ENCODE peak calls at places on chromosomes 16 and 17, in five cellular contexts. L is A549, D is HepG2, T is GM12878, M is K562. B is an unnamed sample.
A peak's percentile ranks its signal among the peaks of the same experiment; 100 is the strongest.

GRCh38 chr17:36703860-36704266 is 102.5 kb downstream of the MRM1 start:
- DNase-seq in D (no peak), T (no peak), M (peak; percentile 87), L (peak; percentile 51), B (no peak)

GRCh38 chr17:43427362-43428043 is 28.7 kb downstream of the ARL4D start:
- DNase-seq in T (no peak), L (no peak), M (no peak), D (no peak), B (no peak)

GRCh38 chr17:1906622-1907021 is 76.8 kb downstream of the RPA1 start:
- DNase-seq in T (no peak), M (no peak), L (no peak), D (no peak), B (no peak)

GRCh38 chr17:49390548-49391324 is 23.9 kb downstream of the PHB1 start:
- DNase-seq in M (peak; percentile 37), D (peak; percentile 46), T (no peak), L (no peak), B (no peak)

GRCh38 chr17:27295945-27296344 is 2.0 kb downstream of the WSB1 start:
- DNase-seq in L (no peak), T (no peak), D (no peak), M (no peak), B (no peak)

GRCh38 chr17:7839199-7839889 is 5.3 kb downstream of the KDM6B start:
- DNase-seq in L (no peak), T (no peak), D (no peak), M (no peak), B (no peak)

GRCh38 chr17:33506889-33507650 is 214.0 kb upstream of the ASIC2 start:
- DNase-seq in T (no peak), L (no peak), D (no peak), M (peak; percentile 36), B (no peak)

GRCh38 chr17:45108595-45109521 is 23.5 kb downstream of the PLCD3 start:
- DNase-seq in D (no peak), L (no peak), T (no peak), M (no peak), B (no peak)

GRCh38 chr17:81295678-81296381 is 723 bp upstream of the SLC38A10 start:
- DNase-seq in M (no peak), D (peak; percentile 53), L (peak; percentile 91), T (no peak), B (peak; percentile 80)

GRCh38 chr17:47624727-47625068 is 25.0 kb upstream of the KPNB1 start:
- DNase-seq in T (no peak), D (no peak), M (no peak), L (no peak), B (no peak)

GRCh38 chr16:51849715-51850114 is 697.2 kb downstream of the TOX3 start:
- DNase-seq in M (no peak), D (no peak), T (no peak), L (no peak), B (no peak)

GRCh38 chr17:46943511-46944393 is 20.8 kb downstream of the GOSR2 start:
- DNase-seq in D (peak; percentile 92), T (no peak), L (no peak), M (peak; percentile 37), B (no peak)

GRCh38 chr16:7596285-7596684 is 263.6 kb downstream of the RBFOX1 start:
- DNase-seq in L (no peak), T (no peak), M (no peak), D (no peak), B (no peak)

GRCh38 chr16:88600539-88600896 is 30.3 kb downstream of the ZC3H18 start:
- DNase-seq in L (no peak), M (no peak), T (no peak), D (no peak), B (no peak)

GRCh38 chr17:50939542-50939794 is 73.3 kb upstream of the TOB1 start:
- DNase-seq in T (no peak), D (no peak), M (no peak), L (no peak), B (no peak)

GRCh38 chr17:82603981-82604448 is 44.2 kb downstream of the WDR45B start:
- DNase-seq in D (no peak), M (no peak), L (no peak), T (no peak), B (no peak)

GRCh38 chr16:80723091-80723490 is 81.3 kb downstream of the CDYL2 start:
- DNase-seq in T (no peak), L (no peak), D (no peak), M (no peak), B (no peak)

GRCh38 chr17:43543300-43543699 is 2.8 kb downstream of the ETV4 start:
- DNase-seq in T (no peak), M (no peak), L (no peak), D (no peak), B (no peak)

GRCh38 chr16:81539009-81539820 is 94.6 kb downstream of the CMIP start:
- DNase-seq in L (no peak), D (no peak), T (no peak), M (no peak), B (no peak)

GRCh38 chr17:75892556-75893224 is 4.1 kb downstream of the TRIM65 start:
- DNase-seq in L (no peak), D (peak; percentile 77), T (no peak), M (no peak), B (no peak)

GRCh38 chr16:67736858-67737257 is 17.7 kb upstream of the GFOD2 start:
- DNase-seq in M (no peak), D (no peak), T (no peak), L (no peak), B (no peak)

GRCh38 chr16:75273054-75273925 is 21.9 kb upstream of the BCAR1 start:
- DNase-seq in M (no peak), L (no peak), D (no peak), T (no peak), B (no peak)

GRCh38 chr16:77063617-77064016 is 127.4 kb upstream of the MON1B start:
- DNase-seq in L (no peak), M (no peak), D (no peak), T (no peak), B (no peak)

GRCh38 chr17:83152221-83152744 is 72.9 kb downstream of the METRNL start:
- DNase-seq in L (no peak), T (no peak), D (no peak), M (no peak), B (no peak)

GRCh38 chr17:46822388-46822921 is 4.0 kb upstream of the WNT3 start:
- DNase-seq in L (peak; percentile 45), D (no peak), M (peak; percentile 72), T (no peak), B (peak; percentile 12)

GRCh38 chr16:65975049-65975708 is 391.3 kb upstream of the CDH5 start:
- DNase-seq in M (peak; percentile 23), D (no peak), T (no peak), L (no peak), B (peak; percentile 16)

DNA sequence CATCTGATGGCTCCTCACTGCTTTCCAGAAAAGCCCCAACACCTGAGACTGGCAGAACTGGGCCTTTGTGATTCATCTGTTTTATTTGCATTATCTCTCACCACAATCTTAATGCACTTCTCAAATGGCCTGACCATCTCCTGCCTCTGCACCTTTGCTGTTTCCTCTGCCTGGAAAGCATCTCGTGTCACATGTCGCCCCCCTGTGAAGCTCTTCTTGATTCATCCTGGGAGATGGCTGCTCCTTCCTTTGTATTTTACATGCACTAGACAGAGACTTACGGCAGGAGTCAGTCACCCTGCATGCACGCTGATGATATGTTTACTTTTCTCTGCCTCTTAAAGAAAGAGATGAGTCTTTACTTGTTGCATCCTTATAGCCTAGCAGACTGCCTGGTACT is 30.0 kb downstream of the HNF1B start:
- DNase-seq in M (no peak), T (no peak), L (peak; percentile 53), D (no peak), B (no peak)
- TF ChIP-seq CTCF in M (no peak), T (no peak), L (peak; percentile 47), D (no peak), B (no peak)

GRCh38 chr16:18789850-18790706 is at the start of gene RPS15A:
- DNase-seq in T (peak; percentile 88), L (peak; percentile 98), D (peak; percentile 100), M (peak; percentile 92), B (peak; percentile 96)
- TF ChIP-seq POLR2A in T (peak; percentile 99), L (peak; percentile 88), D (peak; percentile 96), M (peak; percentile 99), B (peak; percentile 94)

GRCh38 chr17:72117748-72118587 is 2.9 kb upstream of the SOX9 start:
- DNase-seq in D (no peak), T (no peak), L (no peak), M (no peak), B (no peak)

GRCh38 chr17:72117470-72117747 is 3.4 kb upstream of the SOX9 start:
- DNase-seq in M (no peak), D (no peak), T (no peak), L (no peak), B (no peak)

GRCh38 chr17:72119963-72120877 is 600 bp upstream of the SOX9 start:
- DNase-seq in L (peak; percentile 59), M (no peak), T (no peak), D (peak; percentile 79), B (peak; percentile 64)

GRCh38 chr17:72119280-72119962 is 1.4 kb upstream of the SOX9 start:
- DNase-seq in D (no peak), T (no peak), L (no peak), M (no peak), B (no peak)

DNA sequence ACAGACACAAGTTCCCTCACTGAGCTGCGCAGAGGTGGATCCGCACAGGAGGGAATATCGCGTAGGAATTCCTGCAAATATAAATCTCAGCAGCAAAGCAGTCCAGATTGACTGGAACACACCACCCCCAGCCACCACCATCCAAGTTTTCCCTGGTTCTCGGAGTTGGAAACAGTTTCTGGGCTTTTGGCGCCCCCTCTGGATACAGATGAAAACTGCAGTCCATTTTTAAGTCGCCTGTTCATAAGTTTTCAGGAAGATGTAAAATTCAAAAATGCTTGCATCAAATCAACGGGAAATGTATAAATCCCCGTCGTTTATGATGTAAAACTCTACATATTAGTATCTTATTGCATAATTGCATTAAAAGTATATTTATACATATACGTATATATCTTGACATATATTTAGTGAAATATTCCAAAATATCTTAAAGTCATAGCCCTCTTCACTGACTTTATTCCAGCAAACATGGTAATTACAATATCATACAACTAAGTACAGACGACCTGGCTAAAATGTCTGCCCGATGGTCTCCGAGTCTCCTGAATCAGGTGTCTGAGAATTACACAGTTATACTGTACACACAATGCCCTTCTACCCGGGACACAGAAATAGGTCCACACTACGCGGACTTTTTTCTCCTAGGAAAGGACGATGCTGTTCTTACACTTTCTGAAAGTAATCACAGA is 2.1 kb upstream of the SOX9 start:
- DNase-seq in L (peak; percentile 79), M (peak; percentile 43), T (peak; percentile 15), D (peak; percentile 75), B (peak; percentile 58)
- TF ChIP-seq REST in L (no peak), M (no peak), T (no peak), D (no peak), B (no peak)

DNA sequence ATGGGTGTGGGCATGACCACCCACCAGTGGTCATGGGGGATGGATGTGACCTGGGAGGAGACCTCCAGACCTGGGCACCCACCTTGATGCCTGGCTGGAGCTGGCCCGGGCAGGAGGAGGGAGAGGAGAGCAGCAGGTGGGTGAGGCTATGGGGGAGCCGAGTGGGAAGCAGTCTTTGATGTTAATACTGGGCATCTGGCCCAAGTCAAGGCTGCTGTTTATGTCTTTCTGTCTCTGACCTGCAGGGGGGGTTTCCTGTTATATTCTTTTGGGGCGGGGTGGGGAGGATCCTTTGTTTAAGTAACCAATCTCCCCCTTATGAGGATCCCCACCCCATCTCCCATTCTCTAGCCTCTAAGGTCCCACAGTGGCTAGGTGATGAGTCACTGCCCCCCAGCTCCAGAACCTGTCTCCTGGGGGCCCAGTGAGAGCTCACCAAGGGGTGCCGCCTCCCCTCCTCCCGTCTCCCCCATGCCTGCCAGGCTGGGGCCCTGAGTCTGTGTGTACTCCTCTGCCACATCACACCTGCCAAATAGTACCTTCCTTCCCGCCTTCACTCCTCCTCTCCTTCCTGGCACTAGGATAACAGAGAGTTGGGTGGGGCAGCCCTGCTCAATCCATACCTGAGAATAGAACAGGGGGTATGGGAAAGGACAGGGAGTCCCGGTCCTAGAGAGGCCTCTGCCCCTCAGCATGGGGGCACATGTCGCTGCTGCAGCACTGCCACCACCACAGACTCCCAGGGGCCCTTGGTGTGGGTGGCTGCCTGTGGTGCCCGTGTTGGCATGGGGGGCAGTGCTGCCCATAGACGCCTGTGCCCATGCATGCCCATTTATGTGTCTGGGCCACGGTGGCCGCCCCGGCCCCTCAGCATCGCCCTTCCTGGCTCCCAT is 7.2 kb downstream of the THRA start:
- DNase-seq in T (no peak), D (no peak), M (peak; percentile 49), L (peak; percentile 60), B (no peak)
- TF ChIP-seq CTCF in T (no peak), D (peak; percentile 21), M (peak; percentile 59), L (peak; percentile 32), B (peak; percentile 44)